ENCODE peak calls at places on chromosomes 12 and 14, in seven cellular contexts. G, H, I, C, D, L and B are unnamed samples.

GRCh38 chr12:51429705-51430104 is 5.1 kb downstream of the SLC4A8 start:
- DNase-seq in H (no peak), C (no peak), L (no peak), G (no peak), D (no peak), I (no peak), B (no peak)

GRCh38 chr14:27228053-27228452 is 630.2 kb upstream of the NOVA1 start:
- DNase-seq in C (no peak), G (no peak), D (no peak), I (no peak), H (no peak), L (no peak), B (no peak)

GRCh38 chr14:89956294-89957009 is 725 bp downstream of the TDP1 start:
- DNase-seq in D (peak; percentile 73), H (peak; percentile 43), G (peak; percentile 96), L (peak; percentile 41), C (peak; percentile 94), I (no peak), B (peak; percentile 60)

GRCh38 chr12:17358850-17359249 is 731.1 kb downstream of the RERGL start:
- DNase-seq in G (no peak), H (no peak), D (no peak), I (no peak), L (no peak), C (no peak), B (no peak)

GRCh38 chr12:65565601-65566560 is 258.4 kb upstream of the HMGA2 start:
- DNase-seq in L (no peak), D (peak; percentile 91), G (peak; percentile 98), I (peak; percentile 75), C (peak; percentile 99), H (no peak), B (peak; percentile 98)

GRCh38 chr14:104600141-104600643 is 4.4 kb downstream of the TMEM179 start:
- DNase-seq in D (no peak), I (no peak), C (no peak), L (no peak), H (no peak), G (no peak), B (no peak)

GRCh38 chr12:98456583-98457573 is 58.5 kb upstream of the TMPO start:
- DNase-seq in L (peak; percentile 76), G (no peak), H (peak; percentile 22), I (no peak), D (no peak), C (peak; percentile 21), B (no peak)

GRCh38 chr12:27463826-27464554 is 17.5 kb downstream of the SMCO2 start:
- DNase-seq in D (no peak), H (no peak), G (no peak), L (no peak), C (peak; percentile 42), I (no peak), B (no peak)

GRCh38 chr12:24838531-24838950 is 110.4 kb downstream of the BCAT1 start:
- DNase-seq in G (peak; percentile 83), H (peak; percentile 22), D (peak; percentile 81), I (no peak), L (no peak), C (peak; percentile 87), B (peak; percentile 88)

GRCh38 chr12:128111951-128112350 is 155.0 kb upstream of the TMEM132C start:
- DNase-seq in D (no peak), H (no peak), L (no peak), I (no peak), C (no peak), G (no peak), B (no peak)

GRCh38 chr12:46959484-46959883 is 119.9 kb upstream of the PCED1B start:
- DNase-seq in C (peak; percentile 93), G (peak; percentile 86), I (no peak), H (no peak), L (no peak), D (no peak), B (peak; percentile 74)

GRCh38 chr12:47219243-47219642 is 139.5 kb upstream of the AMIGO2 start:
- DNase-seq in I (no peak), C (peak; percentile 71), H (no peak), G (peak; percentile 23), D (no peak), L (no peak), B (no peak)

GRCh38 chr12:1375323-1375722 is 219.1 kb downstream of the FBXL14 start:
- DNase-seq in C (no peak), I (peak; percentile 42), H (no peak), G (no peak), L (no peak), D (no peak), B (no peak)

GRCh38 chr12:71725011-71725410 is 29.7 kb upstream of the RAB21 start:
- DNase-seq in C (no peak), D (no peak), L (no peak), G (no peak), H (no peak), I (no peak), B (peak; percentile 23)

GRCh38 chr12:92408072-92408900 is 262.6 kb upstream of the BTG1 start:
- DNase-seq in L (peak; percentile 15), C (no peak), H (no peak), D (no peak), I (no peak), G (peak; percentile 12), B (no peak)

GRCh38 chr14:66804141-66804540 is 296.2 kb downstream of the GPHN start:
- DNase-seq in H (no peak), I (no peak), G (no peak), L (no peak), D (no peak), C (no peak), B (no peak)

GRCh38 chr12:128783129-128783574 is 40.6 kb downstream of the SLC15A4 start:
- DNase-seq in G (peak; percentile 7), L (no peak), C (peak; percentile 41), D (no peak), H (no peak), I (no peak), B (no peak)

GRCh38 chr12:119678459-119678858 is 10.5 kb downstream of the PRKAB1 start:
- DNase-seq in L (no peak), C (no peak), G (no peak), H (no peak), I (no peak), D (no peak), B (no peak)

DNA sequence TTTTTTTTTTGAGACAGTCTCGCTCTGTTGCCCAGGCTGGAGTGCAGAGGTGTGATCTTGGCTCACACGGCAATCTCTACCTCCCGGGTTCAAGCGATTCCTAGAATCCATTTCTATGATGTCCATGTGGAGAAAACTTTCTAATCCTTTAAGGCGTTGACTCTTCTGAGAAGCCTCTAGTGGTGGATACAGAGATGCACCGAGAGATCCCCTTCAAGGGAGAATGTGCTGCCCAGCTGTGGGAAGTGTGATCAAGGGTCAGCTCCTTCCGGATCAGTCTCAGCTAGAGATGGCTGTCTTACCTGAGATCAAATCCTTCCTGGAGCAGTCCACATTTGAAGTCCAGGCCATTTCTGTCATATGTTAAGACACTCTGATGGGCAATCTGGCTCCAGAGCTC is 92.7 kb upstream of the HECTD1 start:
- DNase-seq in I (no peak), L (no peak), G (no peak), D (no peak), C (no peak), H (no peak), B (no peak)
- TF ChIP-seq CTCF in I (no peak), L (no peak), G (peak; percentile 47), D (no peak), C (peak; percentile 14), H (no peak), B (peak; percentile 3)

DNA sequence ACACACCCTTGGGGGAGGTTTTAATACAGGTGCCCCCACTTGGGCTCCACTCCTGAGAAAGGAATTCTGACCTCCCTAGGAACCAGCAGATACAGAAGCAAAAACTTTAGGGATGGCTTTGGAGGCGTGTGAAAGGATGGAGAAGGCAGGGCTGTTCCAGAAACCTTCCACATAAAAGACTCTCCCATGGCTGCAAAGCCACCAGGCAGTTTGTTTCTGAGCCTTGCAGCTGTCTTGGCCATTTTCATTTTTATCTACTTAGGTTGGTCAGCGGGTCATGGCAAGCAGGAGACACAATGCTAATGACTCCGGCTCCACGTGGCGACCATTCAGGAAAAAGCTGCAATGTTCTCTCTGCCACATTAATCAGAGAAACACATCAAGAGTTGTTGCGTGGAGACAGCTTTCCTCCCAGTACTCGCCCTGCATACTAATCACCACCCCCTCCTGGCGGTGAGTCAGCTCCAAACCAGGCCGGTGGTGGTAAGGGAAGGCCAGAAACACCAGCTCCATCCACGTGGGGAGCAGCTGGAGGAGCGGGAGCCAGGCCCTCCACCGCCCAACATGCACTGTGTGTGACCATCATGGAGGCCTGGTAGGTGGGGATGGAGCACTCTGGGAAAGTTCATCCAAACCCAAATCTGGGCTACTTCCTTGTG is 30.9 kb upstream of the IRF2BPL start:
- DNase-seq in G (peak; percentile 90), H (no peak), D (peak; percentile 89), C (peak; percentile 91), L (no peak), I (no peak), B (peak; percentile 67)
- TF ChIP-seq CTCF in G (peak; percentile 61), H (peak; percentile 59), D (peak; percentile 45), C (peak; percentile 36), L (no peak), I (no peak), B (peak; percentile 46)

DNA sequence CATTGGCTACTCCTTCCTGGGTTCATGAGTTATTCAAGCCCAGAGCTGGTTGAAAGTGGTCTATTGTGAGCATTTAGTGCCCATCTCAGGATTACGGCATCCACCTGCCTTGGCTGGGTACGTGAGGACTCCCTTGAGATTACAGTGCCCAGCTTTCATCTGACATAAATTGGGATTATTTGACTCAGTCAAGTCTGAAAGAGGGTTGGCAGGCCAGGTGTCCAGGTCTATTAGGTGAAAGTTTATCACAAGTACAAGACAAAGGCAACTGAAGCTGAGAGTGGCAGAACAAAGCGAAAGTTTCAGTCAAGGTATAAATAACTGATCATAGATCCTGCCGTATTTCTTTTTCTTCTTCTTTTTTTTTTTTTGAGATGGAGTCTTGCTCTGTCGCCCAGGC is 84.6 kb upstream of the ATF7IP start:
- DNase-seq in H (no peak), I (no peak), C (no peak), G (no peak), L (no peak), D (no peak), B (no peak)
- TF ChIP-seq CTCF in H (no peak), I (no peak), C (no peak), G (no peak), L (no peak), D (no peak), B (no peak)

GRCh38 chr14:23727566-23728335 is 91.6 kb downstream of the DHRS2 start:
- DNase-seq in L (no peak), H (no peak), C (peak; percentile 26), D (peak; percentile 4), I (no peak), G (peak; percentile 58), B (no peak)
- TF ChIP-seq CTCF in L (peak; percentile 10), H (no peak), C (peak; percentile 41), D (peak; percentile 26), I (no peak), G (peak; percentile 56), B (peak; percentile 40)

DNA sequence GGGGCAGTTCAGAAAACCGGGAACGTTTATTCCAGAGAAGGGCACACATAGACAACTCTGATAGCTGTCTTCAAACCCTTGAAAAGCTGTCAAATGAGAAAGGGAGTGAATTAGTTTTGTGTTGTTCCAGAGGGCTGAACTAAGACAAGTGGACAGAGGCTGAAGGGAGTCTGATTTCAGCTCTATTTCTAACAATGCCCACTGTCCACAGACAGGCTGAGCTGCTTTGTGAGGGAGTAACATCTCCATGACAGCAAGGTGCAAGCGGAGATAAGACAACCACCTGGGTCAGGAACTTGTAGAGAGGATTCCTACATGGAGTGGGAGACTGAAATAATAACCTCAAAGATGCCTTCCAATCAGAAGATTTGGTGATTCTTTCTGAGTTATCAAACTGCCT is 25.6 kb upstream of the PARP11 start:
- DNase-seq in L (no peak), H (no peak), C (no peak), I (peak; percentile 55), D (no peak), G (no peak), B (no peak)
- TF ChIP-seq CTCF in L (no peak), H (no peak), C (no peak), I (no peak), D (no peak), G (no peak), B (no peak)